ENCODE peak calls at places on chromosomes 2 and 18, in five cellular contexts. C is CD8-positive, alpha-beta memory T cell; Y is kidney; F is neural progenitor cell; V is transverse colon. P is an unnamed sample. For H3K4me1 and H3K9me3, the result is how much of the 10 kb centered on the place peaks cover.

GRCh38 chr18:71116535-71116934 is 827.7 kb downstream of the SOCS6 start:
- DNase-seq in C (no peak), Y (no peak), F (no peak), V (no peak), P (no peak)

GRCh38 chr2:31788273-31788672 is 207.5 kb upstream of the SRD5A2 start:
- DNase-seq in C (no peak), Y (no peak), F (no peak), V (no peak), P (no peak)

GRCh38 chr18:49751427-49752094 is 61.8 kb downstream of the ACAA2 start:
- DNase-seq in C (no peak), Y (no peak), F (no peak), V (no peak), P (no peak)

GRCh38 chr2:163664610-163665009 is 71.2 kb downstream of the FIGN start:
- DNase-seq in C (no peak), Y (no peak), F (no peak), V (no peak), P (no peak)

GRCh38 chr2:119484834-119485233 is 39.4 kb downstream of the SCTR start:
- DNase-seq in C (no peak), Y (peak), F (no peak), V (no peak), P (no peak)

GRCh38 chr2:63053889-63054725 is 3.5 kb downstream of the OTX1 start:
- DNase-seq in C (no peak), Y (peak), F (peak), V (peak), P (no peak)

GRCh38 chr2:237154894-237155851 is 69.5 kb downstream of the COPS8 start:
- DNase-seq in C (no peak), Y (no peak), F (no peak), V (no peak), P (no peak)

GRCh38 chr2:177298191-177298590 is 33.7 kb upstream of the NFE2L2 start:
- DNase-seq in C (no peak), Y (no peak), F (no peak), V (no peak), P (no peak)

GRCh38 chr2:17540813-17541513 is 467 bp downstream of the VSNL1 start:
- DNase-seq in C (no peak), Y (no peak), F (no peak), V (no peak), P (no peak)

GRCh38 chr2:208607694-208608093 is 201.1 kb downstream of the PTH2R start:
- DNase-seq in C (no peak), Y (no peak), F (no peak), V (no peak), P (no peak)

GRCh38 chr2:130252880-130253645 is 54.8 kb upstream of the TUBA3E start:
- DNase-seq in C (no peak), Y (peak), F (no peak), V (peak), P (no peak)

GRCh38 chr2:200089756-200090109 is 134.4 kb downstream of the MAIP1 start:
- DNase-seq in C (no peak), Y (no peak), F (no peak), V (no peak), P (no peak)

GRCh38 chr2:200087451-200087850 is 132.1 kb downstream of the MAIP1 start:
- DNase-seq in C (no peak), Y (no peak), F (no peak), V (no peak), P (no peak)

GRCh38 chr2:200090683-200091082 is 135.3 kb downstream of the MAIP1 start:
- DNase-seq in C (no peak), Y (no peak), F (no peak), V (no peak), P (no peak)

GRCh38 chr2:200091126-200091525 is 135.7 kb downstream of the MAIP1 start:
- DNase-seq in C (no peak), Y (no peak), F (peak), V (no peak), P (no peak)

GRCh38 chr2:200089040-200089755 is 133.8 kb downstream of the MAIP1 start:
- DNase-seq in C (no peak), Y (no peak), F (peak), V (no peak), P (no peak)
- H3K4me1 ChIP-seq in C (under half), Y (under half), F (under half), V (under half), P (under half)

DNA sequence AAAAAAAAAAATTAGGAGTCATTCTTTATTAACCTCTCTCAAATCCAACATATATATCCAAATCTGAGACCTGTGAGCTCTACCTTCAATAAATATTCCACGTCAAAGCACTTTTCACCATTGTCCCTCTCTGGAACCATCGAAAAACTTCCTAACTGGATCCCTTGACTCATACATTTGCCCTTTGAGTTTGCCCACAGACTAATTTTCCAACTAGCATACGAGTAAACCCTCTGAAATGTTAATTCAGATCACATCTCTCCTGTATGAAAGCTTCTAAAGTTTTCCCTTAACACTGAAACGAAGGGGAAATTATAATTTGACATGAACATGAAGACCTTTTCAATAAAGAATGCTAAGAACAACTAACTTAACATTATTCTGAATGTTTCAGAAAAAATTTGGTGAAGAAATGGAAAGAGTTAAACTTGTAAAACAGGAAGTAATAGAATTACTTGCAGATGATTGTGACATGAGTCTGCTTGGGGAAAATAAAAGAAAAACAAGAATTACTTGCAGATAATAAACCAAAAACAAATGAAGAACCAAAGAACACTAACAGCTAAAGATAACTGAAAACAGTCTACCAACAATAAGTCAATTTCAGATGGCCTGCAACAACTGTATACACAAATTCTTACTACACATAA is 110.6 kb downstream of the C2orf74 start:
- DNase-seq in C (no peak), Y (no peak), F (no peak), V (no peak), P (no peak)
- H3K27ac ChIP-seq in C (no peak), Y (no peak), F (no peak), V (no peak), P (no peak)

DNA sequence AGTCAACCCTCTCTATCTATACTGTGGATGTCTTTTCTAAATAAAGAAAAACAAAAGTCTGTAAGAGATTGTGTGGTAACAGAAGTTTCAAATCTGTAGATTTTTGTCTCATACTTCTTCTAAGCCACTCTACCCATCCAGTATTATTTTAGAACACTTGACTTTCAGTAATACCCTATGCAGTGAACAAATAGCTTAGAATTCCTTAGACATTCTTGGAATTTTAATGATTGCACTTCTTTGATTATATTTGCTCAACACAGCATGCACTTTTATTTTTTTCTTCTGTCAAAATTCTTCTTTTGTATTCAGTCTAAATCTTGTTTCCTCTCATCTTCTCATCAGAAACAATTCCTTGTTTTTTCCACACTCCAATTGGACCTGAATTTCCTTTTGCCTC is 1080.2 kb downstream of the SUCLG1 start:
- DNase-seq in C (no peak), Y (no peak), F (no peak), V (no peak), P (no peak)
- H3K9me3 ChIP-seq in C (under half), Y (under half), F (under half), V (under half), P (under half)

GRCh38 chr2:224347181-224348051 is 54.5 kb downstream of the FAM124B start:
- DNase-seq in C (no peak), Y (no peak), F (no peak), V (no peak), P (no peak)
- H3K4me1 ChIP-seq in C (under half), Y (under half), F (under half), V (under half), P (under half)

GRCh38 chr2:98692090-98692991 is 38.6 kb downstream of the MGAT4A start:
- DNase-seq in C (no peak), Y (no peak), F (no peak), V (no peak), P (no peak)
- H3K27ac ChIP-seq in C (no peak), Y (no peak), F (no peak), V (no peak), P (no peak)

DNA sequence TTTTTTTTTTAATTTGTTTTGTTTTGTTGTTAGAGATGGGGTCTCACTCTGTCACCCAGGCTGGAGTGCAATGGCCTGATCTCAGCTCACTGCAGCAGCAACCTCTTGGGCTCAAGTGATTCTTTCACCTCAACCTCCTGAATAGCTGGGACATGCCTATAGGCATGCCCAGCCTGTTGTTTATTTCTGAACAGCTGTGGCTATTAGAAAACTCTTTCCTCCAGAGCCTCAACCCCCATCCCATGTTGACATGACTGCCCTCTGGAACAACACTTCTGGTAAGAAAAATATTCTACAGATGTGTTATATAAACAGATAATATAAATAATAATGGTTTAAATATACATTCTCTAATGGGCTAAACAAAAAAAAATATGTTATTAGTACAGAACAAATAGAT is 44.4 kb upstream of the TWSG1 start:
- DNase-seq in C (no peak), Y (no peak), F (no peak), V (no peak), P (no peak)
- H3K9me3 ChIP-seq in C (under half), Y (under half), F (under half), V (under half), P (under half)

GRCh38 chr2:112031473-112031872 is 23.6 kb upstream of the TMEM87B start:
- DNase-seq in C (no peak), Y (no peak), F (peak), V (no peak), P (no peak)
- H3K4me1 ChIP-seq in C (under half), Y (under half), F (under half), V (under half), P (under half)

DNA sequence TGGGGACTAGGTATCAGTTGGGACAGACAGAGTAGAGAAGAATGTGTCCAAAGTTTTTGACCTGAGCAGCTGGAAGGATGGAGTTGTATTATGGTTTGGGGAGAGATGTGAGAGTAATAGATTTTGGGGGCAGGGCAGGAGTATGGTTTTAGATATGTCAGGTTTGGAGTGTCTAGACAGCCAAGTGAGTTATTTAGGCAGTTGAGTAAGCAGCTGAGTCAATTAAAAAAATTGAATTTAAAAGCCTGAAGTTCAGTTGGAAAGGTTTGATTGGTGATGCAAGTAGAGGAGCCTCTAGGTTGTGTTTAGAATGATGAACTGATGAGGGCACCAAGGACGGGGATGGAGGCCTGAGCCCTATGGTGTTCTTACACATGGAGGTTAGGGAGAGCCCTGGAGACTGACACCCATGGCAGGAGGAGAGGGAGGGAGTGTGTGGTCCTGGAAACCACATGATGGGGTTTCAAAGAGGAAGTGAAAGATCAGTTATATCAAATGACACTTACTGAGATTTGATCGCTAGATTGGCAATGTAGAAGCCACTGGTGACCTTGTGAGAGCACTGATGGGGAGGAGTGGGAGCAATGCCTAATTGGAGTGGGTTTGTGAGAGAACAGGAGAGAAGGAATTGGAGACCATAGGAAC is 10.2 kb downstream of the ITGA6 start:
- DNase-seq in C (peak), Y (no peak), F (no peak), V (no peak), P (no peak)
- H3K27ac ChIP-seq in C (no peak), Y (peak), F (no peak), V (peak), P (peak)

GRCh38 chr2:210429403-210430137 is 47.0 kb downstream of the LANCL1 start:
- DNase-seq in C (no peak), Y (no peak), F (no peak), V (no peak), P (no peak)
- H3K9me3 ChIP-seq in C (under half), Y (under half), F (under half), V (under half), P (under half)

P was measured in left ventricle myocardium inferior.